ENCODE peak calls at places on chromosome 16, in seven cellular contexts. A, J, K, H, G, F and C are unnamed samples.

GRCh38 chr16:80680046-80680445 is 124.4 kb downstream of the CDYL2 start:
- DNase-seq in F (no peak), G (no peak), K (no peak), J (no peak), H (no peak), A (no peak), C (no peak)

GRCh38 chr16:23856345-23856744 is 20.6 kb downstream of the PRKCB start:
- DNase-seq in J (no peak), F (no peak), G (no peak), A (no peak), K (no peak), H (no peak), C (no peak)

GRCh38 chr16:66524601-66525164 is 25.2 kb downstream of the TK2 start:
- DNase-seq in H (no peak), A (no peak), K (no peak), J (no peak), G (no peak), F (no peak), C (no peak)

GRCh38 chr16:78800535-78800934 is 701.1 kb downstream of the WWOX start:
- DNase-seq in K (no peak), H (no peak), F (no peak), A (no peak), J (no peak), G (peak; percentile 39), C (peak; percentile 32)

GRCh38 chr16:52731219-52731875 is 184.4 kb upstream of the TOX3 start:
- DNase-seq in J (no peak), G (no peak), H (no peak), F (no peak), A (no peak), K (no peak), C (no peak)

GRCh38 chr16:4648917-4649316 is 24.3 kb downstream of the MGRN1 start:
- DNase-seq in G (no peak), F (no peak), A (no peak), H (no peak), J (no peak), K (no peak), C (no peak)

GRCh38 chr16:11032000-11032921 is 87.9 kb downstream of the CLEC16A start:
- DNase-seq in H (no peak), K (peak; percentile 47), J (no peak), A (no peak), F (no peak), G (no peak), C (no peak)

GRCh38 chr16:27240948-27241531 is 27.5 kb downstream of the NSMCE1 start:
- DNase-seq in F (no peak), H (no peak), A (peak; percentile 50), G (no peak), K (no peak), J (no peak), C (no peak)

GRCh38 chr16:14111713-14112538 is 40.8 kb downstream of the MRTFB start:
- DNase-seq in J (no peak), K (no peak), H (peak; percentile 31), G (no peak), F (no peak), A (no peak), C (no peak)

GRCh38 chr16:19179890-19180490 is 11.9 kb downstream of the SYT17 start:
- DNase-seq in J (peak; percentile 84), K (peak; percentile 39), A (peak; percentile 63), H (peak; percentile 61), F (peak; percentile 31), G (peak; percentile 82), C (peak; percentile 29)

GRCh38 chr16:85446846-85447656 is 166.1 kb upstream of the GSE1 start:
- DNase-seq in A (no peak), F (no peak), G (no peak), J (no peak), H (peak; percentile 35), K (no peak), C (no peak)

GRCh38 chr16:47617732-47618131 is 156.6 kb downstream of the PHKB start:
- DNase-seq in K (no peak), J (no peak), A (no peak), G (peak; percentile 7), H (no peak), F (peak; percentile 6), C (no peak)

GRCh38 chr16:22663389-22664064 is 150.4 kb upstream of the HS3ST2 start:
- DNase-seq in F (no peak), G (no peak), J (no peak), H (no peak), A (no peak), K (no peak), C (no peak)

GRCh38 chr16:83615553-83615952 is 192.2 kb upstream of the HSBP1 start:
- DNase-seq in H (no peak), A (no peak), G (no peak), J (no peak), F (no peak), K (no peak), C (no peak)

GRCh38 chr16:19379838-19380237 is 37.8 kb upstream of the TMC5 start:
- DNase-seq in J (no peak), A (no peak), H (no peak), G (no peak), F (no peak), K (no peak), C (no peak)

GRCh38 chr16:78742501-78743283 is 643.2 kb downstream of the WWOX start:
- DNase-seq in J (no peak), A (no peak), H (no peak), K (peak; percentile 54), G (no peak), F (no peak), C (peak; percentile 13)

GRCh38 chr16:22322021-22322471 is 24.8 kb downstream of the POLR3E start:
- DNase-seq in J (no peak), H (no peak), K (no peak), A (no peak), F (no peak), G (no peak), C (no peak)

GRCh38 chr16:85428899-85429775 is 184.0 kb upstream of the GSE1 start:
- DNase-seq in J (no peak), A (no peak), K (no peak), G (no peak), H (peak; percentile 10), F (no peak), C (no peak)

GRCh38 chr16:17286443-17286842 is 184.3 kb downstream of the XYLT1 start:
- DNase-seq in J (no peak), G (no peak), H (no peak), K (no peak), F (no peak), A (no peak), C (no peak)

GRCh38 chr16:21163576-21163975 is 5.1 kb downstream of the LDAF1 start:
- DNase-seq in A (no peak), J (no peak), H (no peak), K (peak; percentile 25), F (no peak), G (no peak), C (no peak)

GRCh38 chr16:71933913-71934696 is 38.8 kb downstream of the IST1 start:
- DNase-seq in J (no peak), G (no peak), F (no peak), K (no peak), A (no peak), H (no peak), C (no peak)

GRCh38 chr16:84569382-84569987 is 48.4 kb downstream of the COTL1 start:
- DNase-seq in G (no peak), F (no peak), J (no peak), K (no peak), A (no peak), H (no peak), C (no peak)

DNA sequence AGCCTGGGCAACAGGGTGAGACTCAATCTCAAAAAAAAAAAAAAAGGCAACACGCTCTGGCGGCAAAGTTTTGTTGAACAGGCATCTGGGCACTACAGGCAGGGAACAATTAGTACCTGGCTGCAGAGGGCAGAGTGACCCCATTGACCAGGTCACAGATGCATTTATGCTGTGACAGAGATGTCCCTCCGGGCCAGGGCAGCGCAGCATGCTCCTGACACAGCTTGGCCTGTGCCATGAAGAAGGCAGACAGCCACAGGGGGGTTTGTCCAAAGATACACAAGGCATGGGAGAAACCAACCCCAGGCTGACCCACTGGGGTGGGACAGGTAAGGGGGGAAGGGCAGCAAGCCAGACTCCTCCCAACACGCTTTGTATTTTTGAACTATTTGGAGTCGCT is 7.7 kb upstream of the SRRM2 start:
- DNase-seq in H (no peak), F (no peak), K (no peak), A (no peak), J (no peak), G (no peak), C (no peak)
- H3K4me1 ChIP-seq in H (peaks cover 13% of the 10 kb centered on the region), F (no peaks in the 10 kb centered on the region), K (no peaks in the 10 kb centered on the region), A (no peaks in the 10 kb centered on the region), J (no peaks in the 10 kb centered on the region), G (no peaks in the 10 kb centered on the region), C (no peaks in the 10 kb centered on the region)

GRCh38 chr16:82530883-82531282 is 95.9 kb upstream of the CDH13 start:
- DNase-seq in F (no peak), J (no peak), A (no peak), H (no peak), G (no peak), K (no peak), C (no peak)
- H3K4me1 ChIP-seq in F (no peaks in the 10 kb centered on the region), J (no peaks in the 10 kb centered on the region), A (no peaks in the 10 kb centered on the region), H (peaks cover 4% of the 10 kb centered on the region), G (no peaks in the 10 kb centered on the region), K (no peaks in the 10 kb centered on the region), C (no peaks in the 10 kb centered on the region)

GRCh38 chr16:89412811-89413210 is 77.5 kb downstream of the ANKRD11 start:
- DNase-seq in G (peak; percentile 55), K (no peak), H (no peak), J (no peak), A (no peak), F (no peak), C (no peak)

GRCh38 chr16:89411335-89411850 is 79.0 kb downstream of the ANKRD11 start:
- DNase-seq in K (no peak), F (no peak), G (no peak), A (no peak), J (no peak), H (no peak), C (no peak)

GRCh38 chr16:89410322-89410721 is 80.0 kb downstream of the ANKRD11 start:
- DNase-seq in F (no peak), G (no peak), H (no peak), J (no peak), K (no peak), A (no peak), C (no peak)

GRCh38 chr16:89409161-89409711 is 81.1 kb downstream of the ANKRD11 start:
- DNase-seq in K (no peak), F (no peak), G (no peak), H (no peak), J (no peak), A (no peak), C (no peak)

DNA sequence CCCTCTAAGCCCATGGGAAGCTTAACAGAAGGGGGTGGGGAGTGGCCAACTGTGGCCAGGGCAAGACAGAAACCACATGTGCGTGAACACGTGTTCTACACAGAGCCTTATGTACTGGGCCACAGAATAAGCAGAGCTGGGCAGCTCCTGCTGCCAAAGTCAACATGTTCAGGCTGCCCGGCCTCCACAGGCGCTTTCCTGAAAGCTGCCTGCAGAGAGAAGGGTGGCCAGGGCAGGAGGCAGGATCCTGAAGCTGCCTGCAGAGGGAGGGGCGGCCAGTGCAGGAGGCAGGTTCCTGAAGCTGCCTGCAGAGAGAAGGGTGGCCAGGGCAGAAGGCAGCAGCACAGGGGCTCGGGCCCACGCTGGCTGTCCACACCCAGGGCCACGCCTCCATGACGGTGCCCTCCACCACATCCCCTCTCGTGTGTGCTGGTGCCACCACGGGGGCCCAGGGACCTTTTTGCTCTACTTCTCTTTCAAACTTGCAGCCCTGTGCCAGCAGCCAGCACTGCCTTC is 79.5 kb downstream of the ANKRD11 start:
- DNase-seq in J (no peak), A (no peak), G (no peak), F (no peak), K (peak; percentile 66), H (peak; percentile 91), C (peak; percentile 81)
- H3K4me1 ChIP-seq in J (peaks cover 15% of the 10 kb centered on the region), A (no peaks in the 10 kb centered on the region), G (peaks cover 73% of the 10 kb centered on the region), F (peaks cover 6% of the 10 kb centered on the region), K (peaks cover 49% of the 10 kb centered on the region), H (peaks cover 87% of the 10 kb centered on the region), C (peaks cover 43% of the 10 kb centered on the region)

GRCh38 chr16:1149101-1149636 is 3.7 kb upstream of the CACNA1H start:
- DNase-seq in F (no peak), A (no peak), G (no peak), H (no peak), K (no peak), J (no peak), C (no peak)
- H3K4me1 ChIP-seq in F (peaks cover 23% of the 10 kb centered on the region), A (no peaks in the 10 kb centered on the region), G (peaks cover 9% of the 10 kb centered on the region), H (peaks cover 16% of the 10 kb centered on the region), K (peaks cover 5% of the 10 kb centered on the region), J (peaks cover 6% of the 10 kb centered on the region), C (no peaks in the 10 kb centered on the region)